ENCODE peak calls at places on chromosomes 2 and 18, in ten cellular contexts. U is stimulated activated CD8-positive, alpha-beta memory T cell treated with anti-CD3 and anti-CD28 coated beads, Interleukin-7, amount 100 ng/mL, for 1 hour; M is progenitor cell of endocrine pancreas; R is heart right ventricle; C is H54; A is CMK; F is A549; N is fibroblast of villous mesenchyme; D is skeletal muscle cell; B is HCT116. K is an unnamed sample.

GRCh38 chr2:54336136-54336976 is 80.3 kb upstream of the TSPYL6 start:
- DNase-seq in U (no peak), M (no peak), R (no peak), C (no peak), A (no peak), F (no peak), N (peak), D (peak), B (no peak), K (no peak)

GRCh38 chr2:180046202-180046601 is 39.1 kb upstream of the CWC22 start:
- DNase-seq in U (no peak), M (no peak), R (no peak), C (no peak), A (no peak), F (no peak), N (no peak), D (no peak), B (no peak), K (no peak)

GRCh38 chr18:31303771-31304170 is 14.2 kb upstream of the DSG1 start:
- DNase-seq in U (no peak), M (no peak), R (no peak), C (no peak), A (no peak), F (no peak), N (no peak), D (no peak), B (no peak), K (no peak)

GRCh38 chr2:169260246-169260645 is 102.1 kb downstream of the LRP2 start:
- DNase-seq in U (no peak), M (no peak), R (no peak), C (no peak), A (no peak), F (peak), N (no peak), D (no peak), B (no peak), K (no peak)

GRCh38 chr2:235095569-235095968 is 143.8 kb downstream of the SH3BP4 start:
- DNase-seq in U (no peak), M (no peak), R (no peak), C (no peak), A (no peak), F (no peak), N (peak), D (no peak), B (no peak), K (no peak)

GRCh38 chr2:200814276-200814815 is 2.6 kb downstream of the BZW1 start:
- DNase-seq in U (no peak), M (no peak), R (no peak), C (no peak), A (no peak), F (no peak), N (peak), D (no peak), B (no peak), K (no peak)

GRCh38 chr2:111898703-111899514 is 502 bp downstream of the MERTK start:
- DNase-seq in U (no peak), M (no peak), R (peak), C (no peak), A (peak), F (peak), N (no peak), D (no peak), B (no peak), K (no peak)

GRCh38 chr2:48454504-48454903 is 75.5 kb upstream of the STON1 start:
- DNase-seq in U (no peak), M (no peak), R (no peak), C (no peak), A (no peak), F (no peak), N (peak), D (no peak), B (no peak), K (no peak)

GRCh38 chr2:5373200-5373599 is 319.0 kb upstream of the SOX11 start:
- DNase-seq in U (no peak), M (peak), R (no peak), C (no peak), A (no peak), F (no peak), N (no peak), D (no peak), B (no peak), K (no peak)

GRCh38 chr18:71809711-71810110 is 734.4 kb downstream of the CBLN2 start:
- DNase-seq in U (no peak), M (no peak), R (no peak), C (no peak), A (no peak), F (no peak), N (no peak), D (no peak), B (no peak), K (no peak)

GRCh38 chr18:48779462-48779861 is 171.3 kb downstream of the SMAD7 start:
- DNase-seq in U (no peak), M (no peak), R (no peak), C (no peak), A (no peak), F (no peak), N (no peak), D (no peak), B (no peak), K (no peak)

GRCh38 chr18:13381907-13382682 is 163.5 kb downstream of the LDLRAD4 start:
- DNase-seq in U (no peak), M (no peak), R (peak), C (no peak), A (no peak), F (peak), N (peak), D (no peak), B (no peak), K (peak)

GRCh38 chr2:28336264-28336992 is 56.2 kb upstream of the FOSL2 start:
- DNase-seq in U (no peak), M (no peak), R (no peak), C (no peak), A (no peak), F (no peak), N (no peak), D (no peak), B (no peak), K (no peak)

GRCh38 chr2:55837073-55837472 is 86.5 kb downstream of the EFEMP1 start:
- DNase-seq in U (no peak), M (no peak), R (no peak), C (no peak), A (no peak), F (no peak), N (no peak), D (no peak), B (no peak), K (no peak)

GRCh38 chr2:36570416-36570815 is 27.6 kb downstream of the FEZ2 start:
- DNase-seq in U (no peak), M (no peak), R (no peak), C (no peak), A (no peak), F (no peak), N (no peak), D (no peak), B (no peak), K (no peak)

GRCh38 chr2:21650566-21650965 is 526.8 kb downstream of the TDRD15 start:
- DNase-seq in U (no peak), M (no peak), R (no peak), C (no peak), A (no peak), F (no peak), N (peak), D (no peak), B (no peak), K (no peak)